ENCODE peak calls at places on chromosomes 4 and X, in eight cellular contexts. F is suprapubic skin, Q is OCI-LY7, L is fibroblast of lung, I is activated T-cell treated with anti-CD3 and anti-CD28 coated beads for 1 hour, K is NCI-H1092, N is fibroblast of mammary gland, T is transverse colon. Z is an unnamed sample.

GRCh38 chrX:71828086-71828485 is 64.9 kb downstream of the CXorf49B start:
- DNase-seq in F (no peak), K (no peak), I (no peak), T (no peak), Q (no peak), L (no peak), N (no peak), Z (no peak)

GRCh38 chr4:95360911-95361695 is 187.7 kb downstream of the UNC5C start:
- DNase-seq in T (no peak), Q (no peak), L (no peak), I (no peak), K (no peak), F (no peak), N (no peak), Z (no peak)

GRCh38 chr4:156889616-156890594 is 81.7 kb downstream of the PDGFC start:
- DNase-seq in I (no peak), F (peak), L (peak), K (no peak), T (no peak), Q (no peak), N (peak), Z (peak)

GRCh38 chr4:41207330-41207831 is 7.0 kb downstream of the APBB2 start:
- DNase-seq in L (peak), I (no peak), T (no peak), F (no peak), K (no peak), N (peak), Q (no peak), Z (peak)

GRCh38 chr4:41525129-41525528 is 12.8 kb upstream of the LIMCH1 start:
- DNase-seq in F (no peak), L (peak), Q (no peak), T (no peak), I (no peak), K (no peak), N (no peak), Z (no peak)

GRCh38 chrX:130631011-130631410 is 229.2 kb downstream of the RBMX2 start:
- DNase-seq in L (no peak), N (no peak), I (no peak), F (no peak), T (no peak), Q (no peak), K (no peak), Z (no peak)

GRCh38 chr4:17468638-17469221 is 43.2 kb downstream of the QDPR start:
- DNase-seq in T (no peak), L (peak), K (no peak), Q (peak), F (no peak), N (peak), I (no peak), Z (peak)

GRCh38 chr4:152352645-152353116 is 183.2 kb downstream of the FBXW7 start:
- DNase-seq in Q (peak), F (peak), I (no peak), T (peak), N (peak), K (peak), L (peak), Z (peak)

GRCh38 chr4:121272526-121272925 is 108.3 kb downstream of the QRFPR start:
- DNase-seq in Q (no peak), T (no peak), N (peak), K (no peak), L (peak), F (no peak), I (no peak), Z (peak)

GRCh38 chrX:19765628-19766027 is 121.8 kb downstream of the SH3KBP1 start:
- DNase-seq in L (no peak), I (no peak), T (no peak), Q (no peak), N (no peak), F (no peak), K (no peak), Z (no peak)